ENCODE peak calls at places on chromosomes 1 and 21, in six cellular contexts. X is IMR-90, J is uterus, D is HCT116, A is sigmoid colon, C is suprapubic skin. M is an unnamed sample.

GRCh38 chr1:211736351-211736915 is 61.0 kb upstream of the NEK2 start:
- DNase-seq in X (no peak), J (no peak), D (no peak), A (no peak), C (no peak), M (no peak)

GRCh38 chr1:6097117-6097595 is 51.5 kb downstream of the KCNAB2 start:
- DNase-seq in X (no peak), J (no peak), D (no peak), A (peak), C (no peak), M (peak)

GRCh38 chr1:232248276-232248803 is 381.6 kb downstream of the SIPA1L2 start:
- DNase-seq in X (no peak), J (no peak), D (no peak), A (no peak), C (no peak), M (no peak)

GRCh38 chr1:38235705-38236104 is 189.1 kb upstream of the POU3F1 start:
- DNase-seq in X (peak), J (no peak), D (no peak), A (no peak), C (no peak), M (no peak)

GRCh38 chr1:178364782-178365181 is 132.0 kb downstream of the CLEC20A start:
- DNase-seq in X (no peak), J (no peak), D (no peak), A (no peak), C (no peak), M (no peak)

GRCh38 chr1:31706384-31707058 is 2.7 kb upstream of the COL16A1 start:
- DNase-seq in X (peak), J (no peak), D (no peak), A (no peak), C (no peak), M (no peak)

GRCh38 chr1:152461544-152461943 is 47.5 kb upstream of the CRNN start:
- DNase-seq in X (peak), J (peak), D (peak), A (no peak), C (no peak), M (no peak)

GRCh38 chr1:201724760-201725105 is 104.2 kb upstream of the IPO9 start:
- DNase-seq in X (peak), J (no peak), D (no peak), A (peak), C (no peak), M (peak)

GRCh38 chr21:33261635-33262034 is 4.5 kb upstream of the IL10RB start:
- DNase-seq in X (peak), J (no peak), D (no peak), A (no peak), C (no peak), M (no peak)

GRCh38 chr21:28865488-28866186 is 127.0 kb downstream of the LTN1 start:
- DNase-seq in X (no peak), J (no peak), D (no peak), A (no peak), C (no peak), M (no peak)

GRCh38 chr1:183780159-183780558 is 24.8 kb upstream of the RGL1 start:
- DNase-seq in X (no peak), J (no peak), D (no peak), A (no peak), C (no peak), M (no peak)

GRCh38 chr1:164704954-164705353 is 146.0 kb downstream of the PBX1 start:
- DNase-seq in X (no peak), J (no peak), D (no peak), A (no peak), C (no peak), M (no peak)

GRCh38 chr1:29197590-29197924 is 15.9 kb upstream of the SRSF4 start:
- DNase-seq in X (peak), J (no peak), D (peak), A (peak), C (no peak), M (no peak)

GRCh38 chr1:181079382-181079781 is 9.1 kb upstream of the IER5 start:
- DNase-seq in X (peak), J (no peak), D (no peak), A (no peak), C (no peak), M (no peak)

GRCh38 chr1:8104278-8105236 is 78.4 kb upstream of the ERRFI1 start:
- DNase-seq in X (no peak), J (no peak), D (no peak), A (no peak), C (no peak), M (no peak)

GRCh38 chr1:117416004-117416403 is 48.8 kb downstream of the MAN1A2 start:
- DNase-seq in X (peak), J (no peak), D (no peak), A (no peak), C (no peak), M (no peak)

GRCh38 chr1:195714248-195714647 is 894.0 kb downstream of the KCNT2 start:
- DNase-seq in X (peak), J (no peak), D (no peak), A (no peak), C (no peak), M (no peak)

GRCh38 chr1:33289858-33290154 is 31.1 kb downstream of the A3GALT2 start:
- DNase-seq in X (no peak), J (no peak), D (no peak), A (no peak), C (no peak), M (no peak)

GRCh38 chr1:60972841-60973364 is 109.5 kb upstream of the NFIA start:
- DNase-seq in X (peak), J (no peak), D (no peak), A (no peak), C (no peak), M (no peak)

GRCh38 chr1:23424171-23424959 is at the start of gene TCEA3:
- DNase-seq in X (no peak), J (peak), D (no peak), A (peak), C (no peak), M (no peak)

GRCh38 chr1:23422313-23422877 is 2.2 kb downstream of the TCEA3 start:
- DNase-seq in X (peak), J (peak), D (no peak), A (peak), C (peak), M (peak)

GRCh38 chr1:23421752-23422312 is 2.7 kb downstream of the TCEA3 start:
- DNase-seq in X (peak), J (peak), D (no peak), A (peak), C (no peak), M (no peak)

GRCh38 chr1:23422955-23423354 is 1.6 kb downstream of the TCEA3 start:
- DNase-seq in X (no peak), J (no peak), D (no peak), A (no peak), C (no peak), M (no peak)

DNA sequence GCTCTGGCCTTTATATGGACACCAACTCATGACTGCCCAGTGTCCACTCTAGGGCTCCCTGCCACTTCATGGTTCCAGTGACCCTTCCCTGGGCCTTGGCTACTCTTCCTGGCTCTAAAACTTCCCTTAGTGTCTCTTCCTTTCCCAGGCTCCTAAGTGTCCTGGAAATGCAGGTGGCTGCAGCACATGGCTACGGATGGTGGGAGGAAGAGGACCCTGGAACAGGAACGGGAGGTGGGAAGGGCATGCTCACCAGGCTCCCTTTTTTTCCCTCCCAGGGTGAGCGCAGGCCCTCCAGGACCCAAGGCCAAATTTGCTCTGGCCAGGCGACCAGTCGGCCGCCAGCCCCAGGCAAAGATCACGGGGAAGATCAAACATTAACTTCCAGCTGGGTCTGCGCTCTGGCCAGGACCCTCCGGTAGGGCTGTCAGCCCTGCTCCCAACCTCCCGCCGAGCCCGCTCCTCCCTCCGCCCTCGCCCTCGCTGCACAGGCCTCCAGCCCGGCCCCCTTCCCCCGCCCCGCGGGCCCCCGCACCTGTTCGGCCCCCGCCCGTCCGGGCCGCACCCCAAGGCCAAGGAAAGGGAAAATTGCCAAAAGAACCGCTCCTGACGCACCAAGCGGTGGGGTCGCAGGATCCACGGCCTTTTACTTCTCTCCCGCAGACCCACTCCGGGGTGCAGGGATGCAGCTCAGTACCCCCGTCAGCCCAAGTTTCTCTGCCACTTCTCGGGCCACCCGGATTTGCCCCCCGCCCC is 955 bp downstream of the TCEA3 start:
- DNase-seq in X (no peak), J (peak), D (no peak), A (no peak), C (no peak), M (no peak)
- H3K4me3 ChIP-seq in X (no peak), J (peak), D (no peak), A (peak), C (peak), M (peak)

GRCh38 chr1:244353572-244354091 is 98.1 kb downstream of the ADSS2 start:
- DNase-seq in X (peak), J (peak), D (peak), A (no peak), C (peak), M (no peak)
- TF ChIP-seq POLR2A in X (no peak), J (no peak), D (no peak), A (no peak), C (no peak), M (no peak)

GRCh38 chr1:21724098-21724497 is 54.9 kb upstream of the RAP1GAP start:
- DNase-seq in X (no peak), J (no peak), D (no peak), A (no peak), C (no peak), M (no peak)

GRCh38 chr1:21724570-21724969 is 55.4 kb upstream of the RAP1GAP start:
- DNase-seq in X (no peak), J (no peak), D (no peak), A (no peak), C (no peak), M (no peak)

GRCh38 chr1:21721271-21721985 is 52.3 kb upstream of the RAP1GAP start:
- DNase-seq in X (no peak), J (no peak), D (no peak), A (no peak), C (no peak), M (no peak)

GRCh38 chr1:21725738-21726392 is 56.7 kb upstream of the RAP1GAP start:
- DNase-seq in X (no peak), J (no peak), D (no peak), A (no peak), C (no peak), M (no peak)
- H3K4me3 ChIP-seq in X (no peak), J (no peak), D (no peak), A (no peak), C (no peak), M (no peak)

GRCh38 chr1:21334214-21335087 is 44.2 kb upstream of the ECE1 start:
- DNase-seq in X (peak), J (peak), D (no peak), A (peak), C (no peak), M (peak)

GRCh38 chr1:21331752-21332480 is 41.7 kb upstream of the ECE1 start:
- DNase-seq in X (no peak), J (no peak), D (no peak), A (peak), C (no peak), M (no peak)

GRCh38 chr1:21335088-21335678 is 44.9 kb upstream of the ECE1 start:
- DNase-seq in X (no peak), J (no peak), D (no peak), A (peak), C (no peak), M (peak)

GRCh38 chr1:21332691-21333449 is 42.6 kb upstream of the ECE1 start:
- DNase-seq in X (no peak), J (no peak), D (no peak), A (peak), C (no peak), M (no peak)

DNA sequence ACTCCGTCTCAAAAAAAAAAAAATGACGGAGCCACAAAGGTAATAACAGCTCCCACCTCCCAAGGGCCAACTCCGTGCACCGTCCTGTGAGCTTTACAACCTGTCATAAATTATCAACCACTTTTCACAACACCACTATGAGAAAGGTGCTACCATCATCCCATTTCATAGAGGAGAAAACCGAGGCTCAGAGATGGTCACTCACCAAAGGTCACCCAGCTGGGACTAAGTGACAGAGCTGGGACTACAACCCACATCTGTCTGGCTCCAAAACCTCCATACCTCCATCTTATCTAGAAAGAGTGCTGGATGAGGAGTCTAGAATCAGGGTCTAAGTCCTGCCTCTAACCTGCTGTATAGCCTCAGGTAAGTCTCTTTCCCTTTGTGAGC is 43.6 kb upstream of the ECE1 start:
- DNase-seq in X (no peak), J (no peak), D (no peak), A (no peak), C (no peak), M (no peak)
- TF ChIP-seq POLR2A in X (no peak), J (no peak), D (no peak), A (no peak), C (no peak), M (no peak)

DNA sequence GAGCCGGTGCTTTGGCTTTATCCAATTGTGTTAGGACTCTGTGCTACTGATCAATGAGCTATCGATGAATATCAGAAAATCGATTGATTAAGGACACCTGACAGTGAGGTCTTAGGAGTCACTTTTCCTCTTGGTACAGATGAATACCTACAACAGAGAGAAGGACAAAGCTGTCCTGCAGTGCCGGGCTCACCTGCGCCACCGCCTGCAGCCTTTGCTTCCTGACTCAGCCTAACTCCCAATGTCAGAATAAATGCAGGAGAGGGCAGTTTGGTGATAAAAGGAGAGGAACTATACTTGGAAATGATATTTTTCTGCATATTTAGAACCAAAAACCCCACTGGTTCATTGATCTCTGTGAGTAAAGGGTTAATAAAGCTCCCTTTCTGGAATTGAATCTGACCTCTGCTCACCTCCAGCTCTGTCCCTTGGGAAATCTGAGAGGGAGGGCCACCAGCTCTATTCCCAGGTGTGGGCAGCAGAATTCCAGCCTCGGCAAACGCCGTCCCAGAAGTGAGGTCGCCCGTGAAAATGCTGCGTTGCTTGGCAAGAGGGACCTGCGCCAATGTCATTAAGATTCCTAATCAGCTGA is 39.3 kb downstream of the POFUT2 start:
- DNase-seq in X (no peak), J (no peak), D (no peak), A (no peak), C (no peak), M (no peak)
- H3K4me3 ChIP-seq in X (peak), J (peak), D (no peak), A (peak), C (peak), M (no peak)

DNA sequence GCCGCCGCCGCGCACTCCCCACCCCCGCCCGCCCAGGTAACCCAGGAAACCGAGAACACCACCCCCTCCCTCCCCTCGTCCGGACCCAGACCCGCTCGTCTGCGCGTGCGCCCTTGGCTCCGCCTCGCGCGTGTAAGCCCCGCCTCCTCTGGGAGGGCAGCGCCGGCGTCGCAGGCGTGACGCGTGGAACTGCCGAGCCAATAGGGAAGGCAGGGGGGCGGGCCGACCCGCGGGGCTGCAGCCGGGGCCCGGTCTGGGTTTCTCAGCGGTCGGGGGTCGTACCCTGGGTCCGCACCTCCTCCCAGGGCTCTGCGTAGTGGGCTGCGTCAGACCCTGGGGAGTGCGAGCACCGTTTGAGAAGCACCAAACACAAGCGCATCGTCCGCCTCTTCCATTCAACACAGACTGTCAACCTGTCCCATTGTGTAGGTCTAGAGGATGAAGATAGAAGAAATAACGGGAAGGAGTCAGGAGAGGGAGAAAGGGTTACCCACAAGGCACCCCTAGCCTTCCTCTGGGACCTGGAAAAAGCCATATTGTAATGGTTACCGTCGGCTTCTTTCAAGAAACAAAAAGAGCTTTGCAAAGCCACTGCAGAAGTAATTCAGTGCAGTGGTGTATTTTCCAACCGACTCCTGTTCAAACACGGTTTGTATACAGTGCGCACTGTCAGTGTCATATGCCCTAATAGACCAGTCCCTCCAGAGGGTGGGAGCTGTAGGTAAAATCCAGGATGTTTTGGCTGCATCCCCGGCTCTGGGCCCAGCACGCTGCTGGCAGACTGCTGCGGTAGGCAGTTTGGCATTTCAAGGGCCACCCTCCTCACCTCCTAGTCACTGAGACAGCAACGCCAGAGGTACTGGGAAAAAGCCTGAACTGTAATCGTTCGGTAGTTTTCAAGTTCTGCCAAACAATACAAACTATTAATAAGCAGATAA is 476 bp upstream of the LYST start:
- DNase-seq in X (peak), J (peak), D (peak), A (peak), C (peak), M (peak)
- TF ChIP-seq POLR2A in X (peak), J (peak), D (no peak), A (peak), C (no peak), M (peak)

DNA sequence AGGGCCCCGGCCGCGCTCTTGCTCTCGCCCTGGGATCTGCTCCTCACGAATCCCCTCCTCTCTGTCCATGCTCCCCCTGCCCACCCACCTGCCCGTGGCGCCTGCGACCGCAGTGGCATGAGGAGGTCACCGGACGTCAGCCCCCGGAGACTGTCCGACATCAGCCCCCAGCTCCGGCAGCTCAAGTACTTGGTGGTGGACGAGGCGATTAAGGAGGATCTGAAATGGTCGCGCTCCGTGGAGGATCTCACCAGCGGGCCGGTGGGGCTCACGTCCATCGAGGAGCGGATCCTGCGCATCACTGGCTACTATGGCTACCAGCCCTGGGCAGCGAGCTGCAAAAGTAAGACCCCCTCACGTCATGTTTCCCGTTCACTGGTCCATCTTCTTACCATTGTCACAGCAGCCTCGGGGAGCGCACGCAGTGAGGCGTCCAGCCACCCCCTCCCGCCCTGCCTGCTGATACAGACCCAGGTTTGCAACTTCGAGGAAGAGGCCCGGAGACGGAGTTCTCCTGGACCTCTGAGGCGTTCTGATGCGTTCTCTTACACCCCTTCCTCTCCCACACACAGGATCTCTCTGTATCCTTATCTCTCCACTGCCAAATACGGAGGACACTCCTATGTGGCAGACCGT is 1.1 kb downstream of the SLC35F3 start:
- DNase-seq in X (no peak), J (no peak), D (no peak), A (no peak), C (no peak), M (no peak)
- H3K4me3 ChIP-seq in X (no peak), J (peak), D (peak), A (no peak), C (peak), M (no peak)